ENCODE peak calls at places on chromosome 22, in four cellular contexts. I, T, M and U are unnamed samples.

GRCh38 chr22:49887074-49887471 is 31.2 kb downstream of the ALG12 start:
- DNase-seq in I (no peak), T (no peak), M (no peak), U (no peak)

GRCh38 chr22:42442746-42443145 is 10.5 kb upstream of the NFAM1 start:
- DNase-seq in I (no peak), T (no peak), M (no peak), U (no peak)

GRCh38 chr22:19714320-19715252 is at the start of gene SEPTIN5:
- DNase-seq in I (no peak), T (no peak), M (no peak), U (no peak)

GRCh38 chr22:23536821-23537345 is 43.2 kb downstream of the IGLL1 start:
- DNase-seq in I (no peak), T (no peak), M (no peak), U (no peak)

GRCh38 chr22:43000441-43001175 is 14.3 kb downstream of the PACSIN2 start:
- DNase-seq in I (no peak), T (peak; percentile 51), M (no peak), U (no peak)

GRCh38 chr22:31313366-31314147 is 21.3 kb upstream of the PIK3IP1 start:
- DNase-seq in I (peak; percentile 58), T (peak; percentile 52), M (peak; percentile 47), U (no peak)

GRCh38 chr22:19488884-19489843 is 9.4 kb downstream of the CDC45 start:
- DNase-seq in I (no peak), T (no peak), M (no peak), U (no peak)

GRCh38 chr22:17434856-17435255 is 65.6 kb downstream of the CECR2 start:
- DNase-seq in I (no peak), T (no peak), M (no peak), U (no peak)

GRCh38 chr22:49765951-49766350 is 61.7 kb downstream of the BRD1 start:
- DNase-seq in I (no peak), T (no peak), M (no peak), U (no peak)

GRCh38 chr22:46829140-46829891 is 66.9 kb downstream of the TBC1D22A start:
- DNase-seq in I (no peak), T (no peak), M (no peak), U (peak; percentile 58)

GRCh38 chr22:37739611-37740049 is 42.8 kb downstream of the TRIOBP start:
- DNase-seq in I (no peak), T (no peak), M (no peak), U (no peak)

GRCh38 chr22:19819209-19819910 is 35.3 kb downstream of the GNB1L start:
- DNase-seq in I (no peak), T (no peak), M (no peak), U (no peak)

GRCh38 chr22:37898441-37899181 is 7.5 kb upstream of the MICALL1 start:
- DNase-seq in I (no peak), T (no peak), M (no peak), U (no peak)

GRCh38 chr22:46025973-46026906 is 49.3 kb upstream of the WNT7B start:
- DNase-seq in I (no peak), T (no peak), M (no peak), U (no peak)

GRCh38 chr22:26489447-26490036 is 5.9 kb downstream of the SRRD start:
- DNase-seq in I (no peak), T (no peak), M (no peak), U (no peak)

GRCh38 chr22:50513175-50513574 is 5.2 kb downstream of the NCAPH2 start:
- DNase-seq in I (no peak), T (no peak), M (no peak), U (no peak)

GRCh38 chr22:47146391-47146790 is 383.9 kb downstream of the TBC1D22A start:
- DNase-seq in I (no peak), T (no peak), M (no peak), U (no peak)

GRCh38 chr22:43435851-43436535 is 24.2 kb downstream of the MPPED1 start:
- DNase-seq in I (no peak), T (no peak), M (no peak), U (no peak)

GRCh38 chr22:47586038-47586437 is 823.6 kb downstream of the TBC1D22A start:
- DNase-seq in I (no peak), T (no peak), M (no peak), U (no peak)

GRCh38 chr22:23453277-23453676 is 126.8 kb downstream of the IGLL1 start:
- DNase-seq in I (no peak), T (no peak), M (no peak), U (no peak)

GRCh38 chr22:30344447-30345200 is 12.1 kb downstream of the SF3A1 start:
- DNase-seq in I (no peak), T (peak; percentile 14), M (no peak), U (no peak)

GRCh38 chr22:39174498-39175120 is 22.1 kb upstream of the CBX7 start:
- DNase-seq in I (peak; percentile 61), T (peak; percentile 45), M (peak; percentile 67), U (peak; percentile 61)

GRCh38 chr22:37233751-37234631 is 10.1 kb downstream of the RAC2 start:
- DNase-seq in I (no peak), T (no peak), M (no peak), U (no peak)

GRCh38 chr22:49765091-49765771 is 62.4 kb downstream of the BRD1 start:
- DNase-seq in I (no peak), T (no peak), M (no peak), U (no peak)

GRCh38 chr22:49334976-49335375 is 492.7 kb downstream of the BRD1 start:
- DNase-seq in I (no peak), T (no peak), M (no peak), U (no peak)

GRCh38 chr22:48906177-48906835 is 921.4 kb downstream of the BRD1 start:
- DNase-seq in I (no peak), T (no peak), M (no peak), U (no peak)

GRCh38 chr22:32574397-32574796 is 99.8 kb downstream of the FBXO7 start:
- DNase-seq in I (no peak), T (no peak), M (no peak), U (no peak)

GRCh38 chr22:30205281-30206115 is 41.1 kb downstream of the LIF start:
- DNase-seq in I (no peak), T (no peak), M (no peak), U (peak; percentile 87)